ENCODE peak calls at places on chromosomes 11 and 22, in five cellular contexts. U is EL; C is stimulated activated CD4-positive, alpha-beta T cell treated with anti-CD3 and anti-CD28 coated beads, Interleukin-15, amount 100 ng/mL, for 1 hour; K is spleen; L is stimulated activated CD8-positive, alpha-beta memory T cell treated with anti-CD3 and anti-CD28 coated beads, Interleukin-4, amount 100 ng/mL, for 4 hours. P is an unnamed sample.
A peak's percentile ranks its signal among the peaks of the same experiment; 100 is the strongest.

GRCh38 chr11:32931605-32932004 is 39.0 kb downstream of the QSER1 start:
- DNase-seq in K (no peak), L (no peak), U (no peak), C (no peak), P (no peak)

GRCh38 chr11:67113231-67113721 is 5.8 kb upstream of the KDM2A start:
- DNase-seq in C (no peak), K (no peak), U (no peak), L (no peak), P (no peak)

GRCh38 chr11:76629853-76630599 is 40.5 kb downstream of the LRRC32 start:
- DNase-seq in U (peak; percentile 32), K (peak; percentile 88), L (no peak), C (no peak), P (no peak)

GRCh38 chr11:70713436-70713835 is 315.1 kb downstream of the CTTN start:
- DNase-seq in U (no peak), K (peak; percentile 72), L (no peak), C (no peak), P (no peak)

GRCh38 chr11:106697058-106697457 is 321.2 kb downstream of the GUCY1A2 start:
- DNase-seq in C (no peak), L (no peak), K (no peak), U (peak; percentile 28), P (no peak)

GRCh38 chr11:92061648-92062047 is 163.0 kb upstream of the FAT3 start:
- DNase-seq in L (no peak), U (no peak), K (no peak), C (no peak), P (no peak)

GRCh38 chr11:86201371-86201770 is 43.2 kb upstream of the EED start:
- DNase-seq in K (no peak), U (no peak), L (no peak), C (no peak), P (no peak)

GRCh38 chr22:31122532-31123291 is at the start of gene INPP5J:
- DNase-seq in K (peak; percentile 51), L (no peak), C (no peak), U (peak; percentile 76), P (peak; percentile 72)

GRCh38 chr11:20368441-20368840 is 4.9 kb downstream of the HTATIP2 start:
- DNase-seq in K (no peak), U (no peak), C (no peak), L (no peak), P (no peak)

GRCh38 chr11:73851046-73851764 is 25.4 kb downstream of the COA4 start:
- DNase-seq in L (no peak), C (no peak), K (no peak), U (no peak), P (no peak)

GRCh38 chr11:118259138-118259537 is 5.0 kb downstream of the MPZL2 start:
- DNase-seq in L (no peak), U (no peak), K (no peak), C (no peak), P (no peak)

GRCh38 chr11:67282876-67283371 is 6.2 kb upstream of the ANKRD13D start:
- DNase-seq in K (peak; percentile 79), U (no peak), L (no peak), C (no peak), P (no peak)

GRCh38 chr22:48100685-48101417 is 1338.4 kb downstream of the TBC1D22A start:
- DNase-seq in K (no peak), C (no peak), U (no peak), L (no peak), P (no peak)

GRCh38 chr22:27226666-27227065 is 569.3 kb downstream of the MIAT start:
- DNase-seq in U (peak; percentile 73), C (no peak), K (no peak), L (no peak), P (no peak)

GRCh38 chr22:24392218-24392931 is 35.0 kb upstream of the ADORA2A start:
- DNase-seq in C (no peak), K (no peak), L (no peak), U (peak; percentile 38), P (no peak)

GRCh38 chr11:113105584-113105983 is 144.4 kb downstream of the NCAM1 start:
- DNase-seq in U (no peak), L (no peak), C (no peak), K (no peak), P (no peak)

GRCh38 chr11:128428876-128429416 is 158.4 kb downstream of the ETS1 start:
- DNase-seq in U (no peak), C (no peak), K (no peak), L (no peak), P (no peak)

GRCh38 chr11:126573325-126574076 is 218.0 kb downstream of the ST3GAL4 start:
- DNase-seq in U (no peak), L (no peak), C (no peak), K (no peak), P (no peak)

GRCh38 chr11:61056566-61056965 is 45.7 kb upstream of the CD5 start:
- DNase-seq in L (no peak), C (no peak), U (no peak), K (no peak), P (no peak)

GRCh38 chr22:47089796-47090460 is 327.5 kb downstream of the TBC1D22A start:
- DNase-seq in C (no peak), K (no peak), L (no peak), U (no peak), P (no peak)

GRCh38 chr11:134647066-134647746 is 235.2 kb upstream of the B3GAT1 start:
- DNase-seq in U (no peak), C (no peak), K (no peak), L (no peak), P (no peak)

GRCh38 chr11:93727985-93728791 is 13.1 kb downstream of the TAF1D start:
- DNase-seq in C (no peak), K (no peak), L (no peak), U (no peak), P (no peak)

GRCh38 chr11:120771551-120772060 is 252.3 kb upstream of the TBCEL start:
- DNase-seq in K (no peak), L (no peak), U (no peak), C (no peak), P (no peak)

GRCh38 chr11:77287615-77288273 is 13.7 kb downstream of the GDPD4 start:
- DNase-seq in L (no peak), C (no peak), U (peak; percentile 90), K (no peak), P (no peak)

GRCh38 chr11:64713031-64713780 is 9.8 kb downstream of the NRXN2 start:
- DNase-seq in U (no peak), K (no peak), L (no peak), C (no peak), P (no peak)

GRCh38 chr11:66850588-66851250 is 6.1 kb upstream of the LRFN4 start:
- DNase-seq in K (peak; percentile 68), C (no peak), U (no peak), L (no peak), P (no peak)

GRCh38 chr11:13126430-13126829 is 117.3 kb downstream of the RASSF10 start:
- DNase-seq in C (no peak), K (no peak), L (no peak), U (no peak), P (no peak)

GRCh38 chr22:37185646-37186227 is 2.3 kb downstream of the C1QTNF6 start:
- DNase-seq in L (no peak), U (no peak), C (no peak), K (peak; percentile 64), P (no peak)

P was measured in cerebellar nuclear complex.